ENCODE peak calls at places on chromosomes 16 and 17, in ten cellular contexts. E, H, G, X, F, Z, K, L, I and W are unnamed samples.

GRCh38 chr17:80177986-80178590 is 8.3 kb downstream of the CARD14 start:
- DNase-seq in E (no peak), H (no peak), G (no peak), X (peak; percentile 59), F (no peak), Z (no peak), K (no peak), L (no peak), I (no peak), W (no peak)

GRCh38 chr17:35372846-35373531 is 432 bp downstream of the SLFN11 start:
- DNase-seq in E (no peak), H (no peak), G (no peak), X (peak; percentile 0), F (no peak), Z (no peak), K (no peak), L (no peak), I (no peak), W (no peak)

GRCh38 chr17:62679866-62680377 is 52.5 kb downstream of the MRC2 start:
- DNase-seq in E (no peak), H (no peak), G (no peak), X (no peak), F (no peak), Z (no peak), K (no peak), L (no peak), I (no peak), W (no peak)

GRCh38 chr17:41131979-41132378 is 8.0 kb upstream of the KRTAP4-12 start:
- DNase-seq in E (no peak), H (no peak), G (no peak), X (peak; percentile 55), F (no peak), Z (no peak), K (no peak), L (no peak), I (no peak), W (no peak)

GRCh38 chr17:55265434-55266021 is 768 bp downstream of the HLF start:
- DNase-seq in E (no peak), H (no peak), G (no peak), X (no peak), F (peak; percentile 2), Z (no peak), K (no peak), L (no peak), I (no peak), W (no peak)

GRCh38 chr17:71149607-71150006 is 971.2 kb upstream of the SOX9 start:
- DNase-seq in E (no peak), H (no peak), G (no peak), X (no peak), F (no peak), Z (no peak), K (no peak), L (no peak), I (no peak), W (no peak)

GRCh38 chr16:14303182-14303618 is 232.1 kb downstream of the MRTFB start:
- DNase-seq in E (no peak), H (no peak), G (no peak), X (peak; percentile 35), F (no peak), Z (no peak), K (no peak), L (peak; percentile 34), I (no peak), W (no peak)

GRCh38 chr17:58313815-58314705 is 14.5 kb downstream of the TSPOAP1 start:
- DNase-seq in E (no peak), H (no peak), G (no peak), X (no peak), F (peak; percentile 72), Z (no peak), K (no peak), L (no peak), I (no peak), W (no peak)

GRCh38 chr17:50599606-50600005 is 35.1 kb upstream of the ABCC3 start:
- DNase-seq in E (no peak), H (no peak), G (no peak), X (no peak), F (no peak), Z (no peak), K (no peak), L (no peak), I (no peak), W (no peak)

GRCh38 chr16:4743217-4743897 is 9.0 kb downstream of the DNAAF8 start:
- DNase-seq in E (no peak), H (no peak), G (no peak), X (no peak), F (no peak), Z (no peak), K (no peak), L (no peak), I (no peak), W (no peak)

GRCh38 chr17:59815965-59816364 is 76.8 kb downstream of the TUBD1 start:
- DNase-seq in E (no peak), H (no peak), G (no peak), X (peak; percentile 84), F (no peak), Z (no peak), K (no peak), L (peak; percentile 78), I (no peak), W (no peak)

GRCh38 chr16:72532896-72533295 is 360.9 kb upstream of the PMFBP1 start:
- DNase-seq in E (no peak), H (no peak), G (no peak), X (peak; percentile 30), F (no peak), Z (no peak), K (no peak), L (peak; percentile 38), I (no peak), W (no peak)